ENCODE peak calls at places on chromosomes 3 and 15, in five cellular contexts. S is adrenal gland, Y is psoas muscle, X is H9, Z is transverse colon. B is an unnamed sample.

GRCh38 chr15:51349156-51349844 is 7.8 kb downstream of the GLDN start:
- DNase-seq in S (no peak), Y (no peak), X (no peak), Z (no peak), B (no peak)

GRCh38 chr3:15342252-15342651 is 9.9 kb upstream of the SH3BP5 start:
- DNase-seq in S (no peak), Y (no peak), X (no peak), Z (no peak), B (no peak)

GRCh38 chr3:127979473-127979872 is 64.4 kb downstream of the KBTBD12 start:
- DNase-seq in S (no peak), Y (no peak), X (no peak), Z (no peak), B (no peak)

GRCh38 chr15:63185206-63185605 is 4.2 kb upstream of the RAB8B start:
- DNase-seq in S (no peak), Y (no peak), X (no peak), Z (no peak), B (no peak)

GRCh38 chr3:107999215-107999775 is 91.5 kb downstream of the CD47 start:
- DNase-seq in S (no peak), Y (no peak), X (no peak), Z (no peak), B (no peak)

GRCh38 chr15:29045717-29046116 is 159.9 kb downstream of the APBA2 start:
- DNase-seq in S (no peak), Y (no peak), X (no peak), Z (no peak), B (no peak)

GRCh38 chr3:143216709-143217182 is 97.2 kb downstream of the CHST2 start:
- DNase-seq in S (no peak), Y (no peak), X (no peak), Z (no peak), B (no peak)

GRCh38 chr3:178257491-178257890 is 278.7 kb upstream of the KCNMB2 start:
- DNase-seq in S (no peak), Y (no peak), X (no peak), Z (no peak), B (no peak)

GRCh38 chr3:31485206-31485605 is 47.5 kb upstream of the STT3B start:
- DNase-seq in S (no peak), Y (no peak), X (no peak), Z (no peak), B (peak)
- H3K27ac ChIP-seq in S (no peak), Y (no peak), X (no peak), Z (no peak), B (no peak)

DNA sequence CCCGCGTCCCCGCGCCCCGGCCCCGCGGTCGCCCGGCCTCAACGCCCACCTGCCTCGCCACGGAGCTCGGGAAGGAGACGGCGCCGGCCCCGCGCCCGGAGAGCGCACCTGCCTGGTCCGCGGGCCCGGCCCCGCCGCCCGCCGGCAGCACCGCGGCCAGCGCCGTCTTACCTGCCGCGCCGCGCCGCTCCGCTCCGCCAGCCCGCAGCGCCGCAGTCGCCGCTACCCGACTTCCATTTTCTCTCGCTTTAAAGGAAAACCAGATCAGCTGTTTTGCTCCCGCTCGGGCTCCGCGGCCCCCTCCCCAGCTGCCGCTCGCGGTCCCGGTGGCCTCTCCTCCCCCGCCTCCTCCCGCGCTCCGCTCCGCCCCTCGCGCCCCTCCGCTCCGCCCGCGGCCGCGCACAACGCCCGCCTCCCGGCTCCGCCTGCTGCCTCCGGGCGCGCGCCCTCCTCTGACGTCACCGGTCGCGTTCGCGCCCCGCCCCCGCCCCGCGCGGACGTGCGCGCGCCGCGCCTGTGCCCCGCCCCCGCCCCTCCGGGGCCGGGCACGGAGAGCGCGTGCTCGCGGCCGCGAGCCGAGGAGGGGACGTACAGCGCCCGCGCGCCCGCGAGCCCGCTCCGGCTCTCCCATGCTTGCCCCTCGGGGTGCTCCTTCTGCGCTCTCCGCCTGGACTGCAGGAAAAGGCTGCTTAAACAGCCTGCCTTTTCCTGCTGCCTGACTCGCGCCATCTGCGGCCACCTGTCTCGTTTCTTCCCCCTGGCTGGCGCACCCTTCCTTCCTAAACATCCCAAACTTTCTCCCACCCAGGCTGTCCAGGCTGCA is 159.8 kb upstream of the CHRNA7 start:
- DNase-seq in S (peak), Y (peak), X (peak), Z (peak), B (peak)
- TF ChIP-seq CTCF in S (no peak), Y (no peak), X (no peak), Z (no peak), B (peak)

DNA sequence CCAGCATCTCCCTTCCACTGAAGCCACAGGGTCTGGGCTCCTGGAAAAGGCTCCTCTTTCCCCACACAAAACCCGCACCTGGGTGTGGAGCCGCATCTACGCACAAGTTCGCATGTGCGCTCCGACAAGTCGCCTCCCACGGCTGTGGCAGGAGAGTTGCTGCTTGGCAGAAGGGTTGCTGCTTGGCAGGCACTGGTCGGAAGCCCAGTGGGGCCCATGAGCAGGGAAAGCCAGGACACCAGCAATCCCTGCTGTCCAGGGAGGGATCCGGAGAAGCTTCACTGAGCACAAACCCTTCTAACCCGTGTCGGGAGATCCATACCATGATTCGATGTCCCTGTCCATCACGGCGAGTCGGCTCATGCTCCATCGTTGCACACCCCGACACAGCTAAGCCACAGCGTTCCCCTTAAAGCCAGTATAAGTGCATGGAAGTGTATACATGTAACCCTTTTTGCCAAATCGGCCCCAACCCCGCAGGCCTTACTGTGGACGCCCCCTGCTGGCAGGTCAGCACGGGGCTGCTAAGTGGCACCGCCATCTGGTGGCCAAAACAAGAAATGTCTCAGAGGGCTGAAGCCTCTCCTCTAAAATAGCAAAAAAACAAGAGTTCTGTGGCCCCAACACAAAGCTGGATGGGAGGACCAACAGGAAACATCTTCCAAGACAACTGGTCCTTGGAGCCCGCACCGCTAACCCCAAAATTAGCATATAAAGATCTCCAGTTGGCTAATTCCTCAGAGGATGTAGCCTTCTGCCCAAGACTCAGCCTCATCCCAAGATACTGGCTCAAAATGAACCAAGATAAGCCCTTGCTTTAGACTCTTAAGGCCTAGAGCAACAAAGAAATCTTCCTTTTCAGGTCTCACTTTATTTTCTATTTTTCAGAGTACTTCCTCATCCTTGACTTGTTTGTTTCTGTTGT is 8.3 kb downstream of the ANKRD63 start:
- DNase-seq in S (peak), Y (peak), X (peak), Z (peak), B (peak)
- H3K27ac ChIP-seq in S (no peak), Y (no peak), X (no peak), Z (no peak), B (no peak)

GRCh38 chr3:188947401-188947982 is 224.3 kb upstream of the TPRG1 start:
- DNase-seq in S (peak), Y (peak), X (peak), Z (peak), B (peak)
- TF ChIP-seq CTCF in S (no peak), Y (peak), X (peak), Z (peak), B (peak)

B was measured in esophagus muscularis mucosa.